ENCODE peak calls at places on chromosomes 12 and 14, in eight cellular contexts. V is activated T-cell treated with anti-CD3 and anti-CD28 coated beads, Interleukin-2, amount 50 U/mL, for 72 hours; G is HFFc6; R is iris pigment epithelial cell; H is NCI-H1092 treated with DMSO at 0.1 percent for 48 hours; P is hypothalamus; L is activated B cell treated with CpG ODN at 0.5 μM for 24 hours; Q is NCI-H1417 treated with DMSO at 0.1 percent for 48 hours. M is an unnamed sample.

GRCh38 chr12:98606367-98606985 is 13.0 kb downstream of the SLC25A3 start:
- DNase-seq in H (no peak), G (no peak), V (no peak), R (no peak), L (no peak), Q (no peak), P (no peak), M (no peak)

GRCh38 chr14:104393898-104394605 is 185.5 kb upstream of the C14orf180 start:
- DNase-seq in Q (no peak), R (peak), V (peak), L (no peak), H (no peak), P (no peak), G (no peak), M (peak)

GRCh38 chr12:131872154-131873046 is 22.0 kb upstream of the ULK1 start:
- DNase-seq in P (no peak), V (no peak), L (no peak), H (no peak), G (peak), Q (no peak), R (peak), M (no peak)

GRCh38 chr12:46269429-46270241 is 792 bp upstream of the SLC38A1 start:
- DNase-seq in R (no peak), V (peak), L (peak), P (peak), G (no peak), Q (peak), H (no peak), M (peak)

GRCh38 chr12:131452444-131452860 is 258.4 kb upstream of the SFSWAP start:
- DNase-seq in H (no peak), G (no peak), L (no peak), V (peak), Q (no peak), R (no peak), P (no peak), M (peak)

GRCh38 chr12:6428326-6428725 is 16.4 kb upstream of the CD27 start:
- DNase-seq in P (no peak), G (no peak), R (no peak), Q (no peak), H (no peak), L (no peak), V (no peak), M (no peak)

GRCh38 chr12:1918875-1919236 is 404 bp upstream of the CACNA2D4 start:
- DNase-seq in H (no peak), R (no peak), L (no peak), V (no peak), Q (no peak), G (no peak), P (no peak), M (no peak)

GRCh38 chr14:68084256-68084655 is 264.7 kb downstream of the RAD51B start:
- DNase-seq in Q (no peak), P (no peak), H (peak), R (peak), L (no peak), G (peak), V (no peak), M (no peak)

GRCh38 chr12:109608796-109609195 is 35.2 kb downstream of the MVK start:
- DNase-seq in R (no peak), G (no peak), Q (no peak), H (no peak), L (no peak), P (no peak), V (no peak), M (no peak)

GRCh38 chr14:90610641-90611040 is 205.6 kb downstream of the TTC7B start:
- DNase-seq in P (no peak), L (no peak), Q (no peak), G (no peak), H (no peak), V (no peak), R (no peak), M (no peak)

GRCh38 chr12:53044052-53044581 is 5.7 kb upstream of the TNS2 start:
- DNase-seq in P (no peak), V (no peak), G (no peak), Q (no peak), H (no peak), L (no peak), R (no peak), M (no peak)

GRCh38 chr14:33765251-33765650 is 185.6 kb downstream of the EGLN3 start:
- DNase-seq in P (no peak), G (no peak), R (peak), L (no peak), V (no peak), Q (no peak), H (no peak), M (no peak)

GRCh38 chr12:107776171-107776570 is 1.7 kb downstream of the ASCL4 start:
- DNase-seq in R (no peak), P (no peak), L (no peak), V (no peak), G (no peak), Q (no peak), H (no peak), M (no peak)

GRCh38 chr12:12736759-12737676 is 19.9 kb downstream of the CDKN1B start:
- DNase-seq in R (peak), H (peak), L (peak), P (no peak), G (peak), Q (no peak), V (peak), M (peak)

M was measured in RPMI8226.